ENCODE peak calls at places on chromosomes 12 and 14, in eight cellular contexts. One of them, this sample, is unnamed.
A peak's percentile ranks its signal among the peaks of the same experiment; 100 is the strongest.

GRCh38 chr12:131311764-131312163 is 358.1 kb downstream of the ADGRD1 start:
- DNase-seq in neural progenitor cell: no peak
- DNase-seq in ovary: no peak
- DNase-seq in NCI-H226: no peak
- DNase-seq in stromal cell of bone marrow: no peak
- DNase-seq in KG1: no peak
- DNase-seq in EL: no peak
- DNase-seq in stimulated activated CD8-positive, alpha-beta memory T cell treated with anti-CD3 and anti-CD28 coated beads, Interleukin-15, amount 100 ng/mL, for 24 hours: no peak
- DNase-seq in this sample: no peak

GRCh38 chr14:74133833-74134481 is 49.2 kb downstream of the LIN52 start:
- DNase-seq in neural progenitor cell: no peak
- DNase-seq in ovary: no peak
- DNase-seq in NCI-H226: no peak
- DNase-seq in stromal cell of bone marrow: no peak
- DNase-seq in KG1: no peak
- DNase-seq in EL: no peak
- DNase-seq in stimulated activated CD8-positive, alpha-beta memory T cell treated with anti-CD3 and anti-CD28 coated beads, Interleukin-15, amount 100 ng/mL, for 24 hours: no peak
- DNase-seq in this sample: no peak

GRCh38 chr12:14554281-14555008 is 13.2 kb downstream of the PLBD1 start:
- DNase-seq in neural progenitor cell: no peak
- DNase-seq in ovary: no peak
- DNase-seq in NCI-H226: no peak
- DNase-seq in stromal cell of bone marrow: no peak
- DNase-seq in KG1: no peak
- DNase-seq in EL: peak; percentile 9
- DNase-seq in stimulated activated CD8-positive, alpha-beta memory T cell treated with anti-CD3 and anti-CD28 coated beads, Interleukin-15, amount 100 ng/mL, for 24 hours: no peak
- DNase-seq in this sample: peak; percentile 37

GRCh38 chr12:88361493-88361892 is 218.8 kb downstream of the KITLG start:
- DNase-seq in neural progenitor cell: no peak
- DNase-seq in ovary: no peak
- DNase-seq in NCI-H226: no peak
- DNase-seq in stromal cell of bone marrow: no peak
- DNase-seq in KG1: no peak
- DNase-seq in EL: peak; percentile 41
- DNase-seq in stimulated activated CD8-positive, alpha-beta memory T cell treated with anti-CD3 and anti-CD28 coated beads, Interleukin-15, amount 100 ng/mL, for 24 hours: no peak
- DNase-seq in this sample: no peak

GRCh38 chr12:57582440-57582839 is 8.6 kb upstream of the PIP4K2C start:
- DNase-seq in neural progenitor cell: no peak
- DNase-seq in ovary: no peak
- DNase-seq in NCI-H226: no peak
- DNase-seq in stromal cell of bone marrow: no peak
- DNase-seq in KG1: no peak
- DNase-seq in EL: no peak
- DNase-seq in stimulated activated CD8-positive, alpha-beta memory T cell treated with anti-CD3 and anti-CD28 coated beads, Interleukin-15, amount 100 ng/mL, for 24 hours: no peak
- DNase-seq in this sample: no peak

GRCh38 chr12:106586803-106587684 is 4.2 kb downstream of the RFX4 start:
- DNase-seq in neural progenitor cell: peak; percentile 81
- DNase-seq in ovary: no peak
- DNase-seq in NCI-H226: no peak
- DNase-seq in stromal cell of bone marrow: no peak
- DNase-seq in KG1: no peak
- DNase-seq in EL: peak; percentile 11
- DNase-seq in stimulated activated CD8-positive, alpha-beta memory T cell treated with anti-CD3 and anti-CD28 coated beads, Interleukin-15, amount 100 ng/mL, for 24 hours: no peak
- DNase-seq in this sample: no peak

GRCh38 chr12:130804216-130804615 is 34.8 kb downstream of the STX2 start:
- DNase-seq in neural progenitor cell: no peak
- DNase-seq in ovary: no peak
- DNase-seq in NCI-H226: no peak
- DNase-seq in stromal cell of bone marrow: no peak
- DNase-seq in KG1: no peak
- DNase-seq in EL: peak; percentile 27
- DNase-seq in stimulated activated CD8-positive, alpha-beta memory T cell treated with anti-CD3 and anti-CD28 coated beads, Interleukin-15, amount 100 ng/mL, for 24 hours: no peak
- DNase-seq in this sample: no peak

GRCh38 chr12:117064049-117064448 is 35.2 kb downstream of the TESC start:
- DNase-seq in neural progenitor cell: no peak
- DNase-seq in ovary: no peak
- DNase-seq in NCI-H226: no peak
- DNase-seq in stromal cell of bone marrow: no peak
- DNase-seq in KG1: no peak
- DNase-seq in EL: no peak
- DNase-seq in stimulated activated CD8-positive, alpha-beta memory T cell treated with anti-CD3 and anti-CD28 coated beads, Interleukin-15, amount 100 ng/mL, for 24 hours: no peak
- DNase-seq in this sample: no peak

GRCh38 chr12:11794751-11795150 is 145.3 kb downstream of the ETV6 start:
- DNase-seq in neural progenitor cell: no peak
- DNase-seq in ovary: no peak
- DNase-seq in NCI-H226: no peak
- DNase-seq in stromal cell of bone marrow: no peak
- DNase-seq in KG1: no peak
- DNase-seq in EL: peak; percentile 18
- DNase-seq in stimulated activated CD8-positive, alpha-beta memory T cell treated with anti-CD3 and anti-CD28 coated beads, Interleukin-15, amount 100 ng/mL, for 24 hours: no peak
- DNase-seq in this sample: no peak

GRCh38 chr12:124399622-124400021 is 104.7 kb downstream of the RFLNA start:
- DNase-seq in neural progenitor cell: peak; percentile 71
- DNase-seq in ovary: peak; percentile 62
- DNase-seq in NCI-H226: no peak
- DNase-seq in stromal cell of bone marrow: no peak
- DNase-seq in KG1: no peak
- DNase-seq in EL: peak; percentile 34
- DNase-seq in stimulated activated CD8-positive, alpha-beta memory T cell treated with anti-CD3 and anti-CD28 coated beads, Interleukin-15, amount 100 ng/mL, for 24 hours: no peak
- DNase-seq in this sample: no peak

GRCh38 chr12:6363330-6364036 is 11.9 kb downstream of the SCNN1A start:
- DNase-seq in neural progenitor cell: peak; percentile 74
- DNase-seq in ovary: peak; percentile 77
- DNase-seq in NCI-H226: peak; percentile 45
- DNase-seq in stromal cell of bone marrow: no peak
- DNase-seq in KG1: no peak
- DNase-seq in EL: peak; percentile 63
- DNase-seq in stimulated activated CD8-positive, alpha-beta memory T cell treated with anti-CD3 and anti-CD28 coated beads, Interleukin-15, amount 100 ng/mL, for 24 hours: peak; percentile 44
- DNase-seq in this sample: no peak

GRCh38 chr12:109732321-109733305 is 19.0 kb downstream of the FAM222A start:
- DNase-seq in neural progenitor cell: peak; percentile 61
- DNase-seq in ovary: peak; percentile 14
- DNase-seq in NCI-H226: no peak
- DNase-seq in stromal cell of bone marrow: no peak
- DNase-seq in KG1: no peak
- DNase-seq in EL: no peak
- DNase-seq in stimulated activated CD8-positive, alpha-beta memory T cell treated with anti-CD3 and anti-CD28 coated beads, Interleukin-15, amount 100 ng/mL, for 24 hours: no peak
- DNase-seq in this sample: no peak

This sample was measured in retinal pigment epithelial cell.